ENCODE peak calls at places on chromosomes 1 and 21, in ten cellular contexts. One of them, this sample, is unnamed. For H3K4me1, the result is how much of the 10 kb centered on the place peaks cover.

GRCh38 chr1:47564570-47564969 is 126.7 kb downstream of the FOXD2 start:
- DNase-seq in suprapubic skin: no peak
- DNase-seq in naive thymus-derived CD4-positive, alpha-beta T cell: no peak
- DNase-seq in body of pancreas: no peak
- DNase-seq in transverse colon: no peak
- DNase-seq in effector memory CD4-positive, alpha-beta T cell: no peak
- DNase-seq in PC-9: no peak
- DNase-seq in IMR-90: no peak
- DNase-seq in cardiac muscle cell: no peak
- DNase-seq in mesenchymal stem cell: no peak
- DNase-seq in this sample: no peak

GRCh38 chr1:7366286-7366954 is 404.7 kb upstream of the VAMP3 start:
- DNase-seq in naive thymus-derived CD4-positive, alpha-beta T cell: no peak
- DNase-seq in body of pancreas: no peak
- DNase-seq in suprapubic skin: no peak
- DNase-seq in transverse colon: no peak
- DNase-seq in mesenchymal stem cell: no peak
- DNase-seq in effector memory CD4-positive, alpha-beta T cell: no peak
- DNase-seq in cardiac muscle cell: no peak
- DNase-seq in PC-9: no peak
- DNase-seq in IMR-90: no peak
- DNase-seq in this sample: no peak

GRCh38 chr1:103336376-103336775 is 189.1 kb upstream of the RNPC3 start:
- DNase-seq in cardiac muscle cell: no peak
- DNase-seq in IMR-90: no peak
- DNase-seq in body of pancreas: no peak
- DNase-seq in naive thymus-derived CD4-positive, alpha-beta T cell: no peak
- DNase-seq in mesenchymal stem cell: no peak
- DNase-seq in PC-9: no peak
- DNase-seq in effector memory CD4-positive, alpha-beta T cell: no peak
- DNase-seq in suprapubic skin: no peak
- DNase-seq in transverse colon: no peak
- DNase-seq in this sample: no peak

GRCh38 chr1:116151739-116152576 is 40.8 kb downstream of the MAB21L3 start:
- DNase-seq in PC-9: peak
- DNase-seq in body of pancreas: peak
- DNase-seq in naive thymus-derived CD4-positive, alpha-beta T cell: peak
- DNase-seq in cardiac muscle cell: peak
- DNase-seq in mesenchymal stem cell: peak
- DNase-seq in transverse colon: peak
- DNase-seq in effector memory CD4-positive, alpha-beta T cell: peak
- DNase-seq in IMR-90: peak
- DNase-seq in suprapubic skin: peak
- DNase-seq in this sample: no peak

GRCh38 chr21:16572032-16572431 is 842.2 kb downstream of the USP25 start:
- DNase-seq in body of pancreas: no peak
- DNase-seq in suprapubic skin: no peak
- DNase-seq in cardiac muscle cell: no peak
- DNase-seq in PC-9: no peak
- DNase-seq in mesenchymal stem cell: no peak
- DNase-seq in IMR-90: peak
- DNase-seq in effector memory CD4-positive, alpha-beta T cell: no peak
- DNase-seq in transverse colon: no peak
- DNase-seq in naive thymus-derived CD4-positive, alpha-beta T cell: no peak
- DNase-seq in this sample: no peak

GRCh38 chr21:45209685-45210284 is 77.9 kb downstream of the POFUT2 start:
- DNase-seq in IMR-90: no peak
- DNase-seq in transverse colon: no peak
- DNase-seq in cardiac muscle cell: no peak
- DNase-seq in suprapubic skin: no peak
- DNase-seq in effector memory CD4-positive, alpha-beta T cell: no peak
- DNase-seq in mesenchymal stem cell: no peak
- DNase-seq in naive thymus-derived CD4-positive, alpha-beta T cell: no peak
- DNase-seq in PC-9: no peak
- DNase-seq in body of pancreas: no peak
- DNase-seq in this sample: no peak

GRCh38 chr1:228309548-228310067 is 97.0 kb downstream of the TRIM11 start:
- DNase-seq in mesenchymal stem cell: no peak
- DNase-seq in transverse colon: no peak
- DNase-seq in effector memory CD4-positive, alpha-beta T cell: no peak
- DNase-seq in suprapubic skin: no peak
- DNase-seq in cardiac muscle cell: no peak
- DNase-seq in naive thymus-derived CD4-positive, alpha-beta T cell: no peak
- DNase-seq in IMR-90: no peak
- DNase-seq in PC-9: no peak
- DNase-seq in body of pancreas: peak
- DNase-seq in this sample: no peak

GRCh38 chr1:209601809-209602657 is 18.5 kb downstream of the CAMK1G start:
- DNase-seq in effector memory CD4-positive, alpha-beta T cell: no peak
- DNase-seq in IMR-90: peak
- DNase-seq in PC-9: peak
- DNase-seq in transverse colon: peak
- DNase-seq in body of pancreas: peak
- DNase-seq in naive thymus-derived CD4-positive, alpha-beta T cell: no peak
- DNase-seq in suprapubic skin: no peak
- DNase-seq in mesenchymal stem cell: peak
- DNase-seq in cardiac muscle cell: peak
- DNase-seq in this sample: no peak

GRCh38 chr1:76073471-76073870 is 1.1 kb upstream of the ST6GALNAC3 start:
- DNase-seq in effector memory CD4-positive, alpha-beta T cell: no peak
- DNase-seq in IMR-90: peak
- DNase-seq in cardiac muscle cell: peak
- DNase-seq in transverse colon: no peak
- DNase-seq in naive thymus-derived CD4-positive, alpha-beta T cell: no peak
- DNase-seq in suprapubic skin: no peak
- DNase-seq in body of pancreas: no peak
- DNase-seq in PC-9: no peak
- DNase-seq in mesenchymal stem cell: peak
- DNase-seq in this sample: no peak

GRCh38 chr1:46612937-46613660 is 3.5 kb downstream of the MOB3C start:
- DNase-seq in cardiac muscle cell: no peak
- DNase-seq in naive thymus-derived CD4-positive, alpha-beta T cell: no peak
- DNase-seq in PC-9: no peak
- DNase-seq in IMR-90: no peak
- DNase-seq in body of pancreas: peak
- DNase-seq in transverse colon: no peak
- DNase-seq in effector memory CD4-positive, alpha-beta T cell: no peak
- DNase-seq in mesenchymal stem cell: no peak
- DNase-seq in suprapubic skin: no peak
- DNase-seq in this sample: no peak

GRCh38 chr1:68703921-68704354 is 207.1 kb upstream of the DEPDC1 start:
- DNase-seq in body of pancreas: no peak
- DNase-seq in IMR-90: no peak
- DNase-seq in cardiac muscle cell: no peak
- DNase-seq in naive thymus-derived CD4-positive, alpha-beta T cell: no peak
- DNase-seq in transverse colon: no peak
- DNase-seq in mesenchymal stem cell: no peak
- DNase-seq in effector memory CD4-positive, alpha-beta T cell: no peak
- DNase-seq in suprapubic skin: no peak
- DNase-seq in PC-9: peak
- DNase-seq in this sample: no peak

GRCh38 chr1:68706639-68707317 is 209.9 kb upstream of the DEPDC1 start:
- DNase-seq in IMR-90: no peak
- DNase-seq in mesenchymal stem cell: no peak
- DNase-seq in cardiac muscle cell: no peak
- DNase-seq in body of pancreas: no peak
- DNase-seq in transverse colon: no peak
- DNase-seq in naive thymus-derived CD4-positive, alpha-beta T cell: no peak
- DNase-seq in effector memory CD4-positive, alpha-beta T cell: no peak
- DNase-seq in suprapubic skin: no peak
- DNase-seq in PC-9: no peak
- DNase-seq in this sample: no peak

DNA sequence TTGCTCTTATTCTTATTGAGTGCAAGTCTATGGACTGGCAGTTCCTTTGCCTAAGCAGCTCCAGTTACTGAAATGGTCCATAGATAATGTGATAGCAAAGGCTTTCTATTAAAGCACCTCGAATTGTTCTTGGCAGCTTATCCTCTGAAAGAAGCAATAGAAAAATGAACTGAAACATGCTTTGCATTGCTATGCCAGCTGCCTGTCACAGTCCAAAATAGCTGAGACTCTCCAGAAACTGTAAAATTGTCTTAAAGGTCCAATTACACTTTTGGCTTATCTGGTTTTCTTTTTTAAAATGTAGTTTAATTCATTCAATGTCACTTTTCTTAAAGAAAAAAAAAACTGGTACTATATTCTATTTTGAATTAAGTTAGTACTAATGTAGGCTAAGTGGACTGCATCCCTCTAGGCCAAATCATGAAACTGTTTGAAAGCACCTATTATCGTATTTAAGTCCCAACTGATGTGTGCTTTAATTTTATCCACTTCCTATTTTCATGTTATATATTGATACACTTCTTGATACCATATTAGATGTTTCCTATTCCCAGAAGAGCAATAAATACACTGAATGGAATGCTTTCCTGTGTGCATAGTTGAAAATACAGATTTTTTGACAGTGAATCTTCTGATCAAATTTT is 208.0 kb upstream of the DEPDC1 start:
- DNase-seq in PC-9: no peak
- DNase-seq in mesenchymal stem cell: no peak
- DNase-seq in transverse colon: no peak
- DNase-seq in IMR-90: no peak
- DNase-seq in cardiac muscle cell: no peak
- DNase-seq in effector memory CD4-positive, alpha-beta T cell: no peak
- DNase-seq in body of pancreas: no peak
- DNase-seq in suprapubic skin: no peak
- DNase-seq in naive thymus-derived CD4-positive, alpha-beta T cell: no peak
- DNase-seq in this sample: no peak
- H3K4me1 ChIP-seq in PC-9: under half
- H3K4me1 ChIP-seq in mesenchymal stem cell: under half
- H3K4me1 ChIP-seq in transverse colon: under half
- H3K4me1 ChIP-seq in IMR-90: under half
- H3K4me1 ChIP-seq in cardiac muscle cell: under half
- H3K4me1 ChIP-seq in effector memory CD4-positive, alpha-beta T cell: under half
- H3K4me1 ChIP-seq in body of pancreas: under half
- H3K4me1 ChIP-seq in suprapubic skin: under half
- H3K4me1 ChIP-seq in naive thymus-derived CD4-positive, alpha-beta T cell: under half
- H3K4me1 ChIP-seq in this sample: under half

DNA sequence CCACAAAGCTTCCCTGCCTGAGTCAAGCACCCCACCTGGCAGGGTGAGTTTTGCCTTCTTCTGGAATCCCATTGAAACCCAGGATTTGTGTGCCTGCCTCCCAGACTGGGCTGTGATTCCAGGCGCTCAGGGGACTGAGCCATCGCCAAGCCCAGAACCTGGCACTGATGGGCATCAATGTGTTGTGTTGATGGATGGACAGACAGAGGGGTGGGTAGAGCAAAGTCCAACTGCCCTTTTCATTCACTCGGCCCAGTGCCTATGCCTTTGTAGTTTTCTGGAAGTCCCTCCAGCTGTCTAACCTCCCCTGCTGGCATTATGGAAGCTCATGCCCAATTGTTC is 66.0 kb upstream of the LAPTM5 start:
- DNase-seq in IMR-90: no peak
- DNase-seq in PC-9: no peak
- DNase-seq in transverse colon: no peak
- DNase-seq in effector memory CD4-positive, alpha-beta T cell: no peak
- DNase-seq in suprapubic skin: no peak
- DNase-seq in naive thymus-derived CD4-positive, alpha-beta T cell: no peak
- DNase-seq in cardiac muscle cell: no peak
- DNase-seq in body of pancreas: no peak
- DNase-seq in mesenchymal stem cell: no peak
- DNase-seq in this sample: no peak
- H3K4me3 ChIP-seq in IMR-90: no peak
- H3K4me3 ChIP-seq in PC-9: peak
- H3K4me3 ChIP-seq in transverse colon: peak
- H3K4me3 ChIP-seq in effector memory CD4-positive, alpha-beta T cell: no peak
- H3K4me3 ChIP-seq in suprapubic skin: peak
- H3K4me3 ChIP-seq in naive thymus-derived CD4-positive, alpha-beta T cell: no peak
- H3K4me3 ChIP-seq in cardiac muscle cell: no peak
- H3K4me3 ChIP-seq in body of pancreas: no peak
- H3K4me3 ChIP-seq in mesenchymal stem cell: peak
- H3K4me3 ChIP-seq in this sample: peak

DNA sequence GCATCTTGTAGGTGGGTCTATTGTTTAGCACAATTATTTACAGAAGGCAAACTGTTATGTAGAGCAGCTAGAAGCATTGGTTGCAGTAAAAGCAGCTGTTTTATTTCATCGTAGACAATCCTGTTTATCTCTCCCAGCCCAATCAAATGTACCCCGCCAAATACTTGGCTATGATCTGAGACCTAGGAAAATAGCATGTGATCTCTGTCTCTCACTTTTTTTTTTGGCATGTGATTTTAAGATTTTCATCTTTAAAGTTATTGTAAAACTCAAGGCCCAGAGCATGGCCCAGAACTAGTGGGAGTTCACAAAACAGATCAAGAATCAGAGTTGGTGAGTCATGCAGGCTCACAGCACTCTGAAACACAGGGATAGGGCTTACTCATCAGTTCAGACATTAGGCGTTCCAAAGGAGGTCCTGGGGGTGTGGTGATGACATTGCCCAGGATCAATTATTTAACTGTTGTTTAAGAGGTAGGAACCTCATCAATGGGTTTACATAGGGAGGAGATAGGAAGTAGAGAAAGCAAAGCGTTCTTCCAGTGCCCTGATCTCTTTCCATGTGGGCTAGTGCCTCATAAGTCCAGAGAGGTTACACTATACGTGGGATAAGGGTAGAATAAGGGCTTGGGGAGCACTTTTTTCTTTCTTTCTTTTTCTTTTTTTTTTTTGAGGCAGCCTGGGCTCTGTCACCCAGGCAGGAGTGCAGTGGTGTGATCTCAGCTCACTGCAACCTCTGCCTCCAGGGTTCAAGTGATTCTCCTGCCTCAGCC is 40.3 kb downstream of the TBX19 start:
- DNase-seq in mesenchymal stem cell: peak
- DNase-seq in transverse colon: no peak
- DNase-seq in suprapubic skin: no peak
- DNase-seq in PC-9: peak
- DNase-seq in effector memory CD4-positive, alpha-beta T cell: no peak
- DNase-seq in naive thymus-derived CD4-positive, alpha-beta T cell: no peak
- DNase-seq in body of pancreas: no peak
- DNase-seq in cardiac muscle cell: peak
- DNase-seq in IMR-90: peak
- DNase-seq in this sample: peak
- H3K4me1 ChIP-seq in mesenchymal stem cell: under half
- H3K4me1 ChIP-seq in transverse colon: under half
- H3K4me1 ChIP-seq in suprapubic skin: under half
- H3K4me1 ChIP-seq in PC-9: under half
- H3K4me1 ChIP-seq in effector memory CD4-positive, alpha-beta T cell: under half
- H3K4me1 ChIP-seq in naive thymus-derived CD4-positive, alpha-beta T cell: under half
- H3K4me1 ChIP-seq in body of pancreas: under half
- H3K4me1 ChIP-seq in cardiac muscle cell: under half
- H3K4me1 ChIP-seq in IMR-90: under half
- H3K4me1 ChIP-seq in this sample: under half

DNA sequence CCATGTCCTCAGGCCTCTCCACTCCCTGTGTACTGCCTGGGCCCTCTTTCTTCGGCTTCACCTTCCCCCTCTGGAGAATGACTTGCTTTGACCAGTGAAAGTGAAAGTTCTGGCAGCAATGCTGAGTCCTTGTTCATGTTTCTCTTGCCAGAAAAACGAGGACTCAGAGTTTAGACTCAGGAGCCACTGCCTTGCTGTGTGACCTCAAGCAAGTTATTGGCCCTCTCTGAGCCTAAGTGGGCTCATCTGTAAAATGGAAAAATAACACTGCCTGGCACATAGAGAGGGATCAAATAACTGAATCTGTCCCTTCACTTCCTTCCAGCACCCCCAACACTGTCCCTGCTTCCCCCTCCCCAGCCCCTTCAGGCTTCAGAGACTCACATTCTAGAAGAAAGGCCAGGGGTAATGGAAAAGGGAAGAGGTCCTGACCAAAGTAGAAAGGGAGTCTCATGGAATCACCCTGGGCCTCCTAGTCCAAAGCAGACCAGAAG is 1.6 kb downstream of the C1QA start:
- DNase-seq in body of pancreas: no peak
- DNase-seq in cardiac muscle cell: no peak
- DNase-seq in naive thymus-derived CD4-positive, alpha-beta T cell: no peak
- DNase-seq in IMR-90: no peak
- DNase-seq in transverse colon: no peak
- DNase-seq in effector memory CD4-positive, alpha-beta T cell: no peak
- DNase-seq in PC-9: no peak
- DNase-seq in suprapubic skin: no peak
- DNase-seq in mesenchymal stem cell: no peak
- DNase-seq in this sample: no peak
- H3K4me3 ChIP-seq in body of pancreas: no peak
- H3K4me3 ChIP-seq in cardiac muscle cell: no peak
- H3K4me3 ChIP-seq in naive thymus-derived CD4-positive, alpha-beta T cell: no peak
- H3K4me3 ChIP-seq in IMR-90: no peak
- H3K4me3 ChIP-seq in transverse colon: peak
- H3K4me3 ChIP-seq in effector memory CD4-positive, alpha-beta T cell: no peak
- H3K4me3 ChIP-seq in PC-9: no peak
- H3K4me3 ChIP-seq in suprapubic skin: peak
- H3K4me3 ChIP-seq in mesenchymal stem cell: no peak
- H3K4me3 ChIP-seq in this sample: no peak

This sample was measured in RWPE2.